ENCODE peak calls at places on chromosomes 4 and X, in four cellular contexts. I is H9, F is small intestine, L is NCI-H526 treated with DMSO at 0.1 percent for 48 hours. P is an unnamed sample.
A peak's percentile ranks its signal among the peaks of the same experiment; 100 is the strongest.

GRCh38 chr4:4656977-4657376 is 115.1 kb upstream of the STX18 start:
- DNase-seq in I (no peak), F (no peak), L (no peak), P (no peak)

GRCh38 chr4:7721984-7722551 is 217.6 kb downstream of the AFAP1 start:
- DNase-seq in F (no peak), L (no peak), I (no peak), P (no peak)

GRCh38 chr4:138238521-138239292 is 3.4 kb downstream of the SLC7A11 start:
- DNase-seq in L (no peak), F (no peak), I (no peak), P (no peak)

GRCh38 chrX:38142598-38142997 is 78.1 kb downstream of the SRPX start:
- DNase-seq in F (no peak), L (no peak), I (no peak), P (no peak)

GRCh38 chr4:88028961-88029360 is 21.5 kb downstream of the PKD2 start:
- DNase-seq in F (no peak), I (no peak), L (no peak), P (no peak)

GRCh38 chrX:13005671-13006473 is 31.0 kb downstream of the TMSB4X start:
- DNase-seq in F (no peak), I (no peak), L (no peak), P (no peak)

GRCh38 chr4:3122081-3122563 is 47.6 kb downstream of the HTT start:
- DNase-seq in I (no peak), L (no peak), F (no peak), P (peak; percentile 42)

GRCh38 chrX:116490091-116490490 is 27.3 kb upstream of the CT83 start:
- DNase-seq in L (no peak), I (no peak), F (no peak), P (no peak)

GRCh38 chrX:93637591-93637990 is 35.8 kb downstream of the NAP1L3 start:
- DNase-seq in I (peak; percentile 51), F (no peak), L (no peak), P (no peak)

GRCh38 chr4:138449938-138450337 is 207.8 kb upstream of the SLC7A11 start:
- DNase-seq in I (no peak), L (no peak), F (peak; percentile 12), P (peak; percentile 11)

GRCh38 chrX:153969904-153970397 is 1.7 kb downstream of the HCFC1 start:
- DNase-seq in I (no peak), L (no peak), F (peak; percentile 7), P (no peak)

GRCh38 chrX:97389761-97390192 is 506.1 kb downstream of the RPA4 start:
- DNase-seq in I (no peak), L (no peak), F (no peak), P (peak; percentile 45)

GRCh38 chr4:129264008-129264657 is 168.2 kb downstream of the C4orf33 start:
- DNase-seq in F (no peak), I (no peak), L (no peak), P (no peak)

GRCh38 chrX:310621-311155 is 7.9 kb downstream of the GTPBP6 start:
- DNase-seq in F (no peak), L (no peak), I (no peak), P (no peak)

GRCh38 chr4:153212755-153213154 is 8.5 kb downstream of the TRIM2 start:
- DNase-seq in F (no peak), L (peak; percentile 79), I (no peak), P (no peak)

GRCh38 chrX:30735839-30736238 is 82.6 kb downstream of the GK start:
- DNase-seq in I (peak; percentile 53), F (peak; percentile 57), L (peak; percentile 56), P (peak; percentile 63)

GRCh38 chr4:1241466-1241935 is 7.4 kb downstream of the CTBP1 start:
- DNase-seq in F (peak; percentile 78), L (no peak), I (no peak), P (no peak)

GRCh38 chrX:54715621-54716020 is 82.4 kb downstream of the ITIH6 start:
- DNase-seq in L (no peak), I (no peak), F (no peak), P (no peak)

GRCh38 chrX:72475338-72475737 is 97.3 kb downstream of the HDAC8 start:
- DNase-seq in L (no peak), I (peak; percentile 30), F (no peak), P (no peak)

GRCh38 chr4:184955636-184956035 is 62.7 kb upstream of the HELT start:
- DNase-seq in I (peak; percentile 0), L (no peak), F (no peak), P (no peak)

GRCh38 chrX:56564921-56565861 is 1.8 kb downstream of the UBQLN2 start:
- DNase-seq in F (no peak), L (peak; percentile 0), I (no peak), P (peak; percentile 4)

GRCh38 chr4:106017975-106018374 is 122.7 kb downstream of the NPNT start:
- DNase-seq in F (no peak), I (no peak), L (no peak), P (no peak)

GRCh38 chrX:86154586-86154985 is 6.3 kb downstream of the DACH2 start:
- DNase-seq in I (no peak), F (no peak), L (no peak), P (no peak)

GRCh38 chr4:2886161-2886560 is 42.5 kb downstream of the ADD1 start:
- DNase-seq in F (no peak), I (no peak), L (no peak), P (no peak)

GRCh38 chr4:187380181-187380581 is 615.4 kb upstream of the ZFP42 start:
- DNase-seq in F (peak; percentile 29), L (no peak), I (peak; percentile 77), P (peak; percentile 16)

GRCh38 chr4:184347251-184348239 is 126.8 kb downstream of the IRF2 start:
- DNase-seq in L (peak; percentile 6), F (peak; percentile 83), I (peak; percentile 89), P (peak; percentile 83)

GRCh38 chr4:38526412-38526811 is 137.6 kb upstream of the KLF3 start:
- DNase-seq in L (no peak), I (no peak), F (peak; percentile 73), P (no peak)

GRCh38 chr4:108502366-108502765 is 118.0 kb upstream of the RPL34 start:
- DNase-seq in F (no peak), L (no peak), I (no peak), P (no peak)

GRCh38 chrX:136146614-136147319 is 566 bp upstream of the FHL1 start:
- DNase-seq in L (no peak), F (no peak), I (no peak), P (peak; percentile 19)